ENCODE peak calls at places on chromosomes 11 and 22, in seven cellular contexts. Z is bronchial epithelial cell, N is DMS 273 treated with DMSO at 0.1 percent for 48 hours, C is aorta, G is Right ventricle myocardium superior, J is NCI-H187, Q is NCI-H1105 treated with DMSO at 0.1 percent for 48 hours. T is an unnamed sample.

GRCh38 chr11:64923151-64923661 is 1.3 kb upstream of the PPP2R5B start:
- DNase-seq in J (no peak), G (no peak), Q (no peak), C (peak; percentile 50), N (no peak), Z (no peak), T (no peak)

GRCh38 chr22:35742342-35743100 is 24.8 kb downstream of the APOL5 start:
- DNase-seq in J (no peak), Q (no peak), C (no peak), N (no peak), Z (peak; percentile 62), G (no peak), T (no peak)

GRCh38 chr11:65421204-65422103 is 1.1 kb upstream of the NEAT1 start:
- DNase-seq in G (peak; percentile 94), N (peak; percentile 90), Z (peak; percentile 99), C (peak; percentile 97), Q (peak; percentile 85), J (peak; percentile 73), T (peak; percentile 95)

GRCh38 chr11:45654741-45655283 is 10.6 kb downstream of the CHST1 start:
- DNase-seq in Q (no peak), C (peak; percentile 21), G (no peak), N (no peak), Z (no peak), J (no peak), T (no peak)

GRCh38 chr11:1458340-1459218 is 28.0 kb downstream of the MOB2 start:
- DNase-seq in N (no peak), Z (peak; percentile 16), C (peak; percentile 72), Q (peak; percentile 80), J (peak; percentile 56), G (peak; percentile 75), T (no peak)

GRCh38 chr11:3095712-3096361 is 38.6 kb upstream of the CARS1 start:
- DNase-seq in G (peak; percentile 53), Q (no peak), Z (peak; percentile 70), C (peak; percentile 55), N (no peak), J (no peak), T (peak; percentile 32)

GRCh38 chr22:50581950-50582561 is 593 bp downstream of the CHKB start:
- DNase-seq in J (no peak), N (no peak), Z (peak; percentile 12), Q (peak; percentile 57), C (no peak), G (no peak), T (peak; percentile 78)

GRCh38 chr22:23070418-23071162 is at the start of gene GNAZ:
- DNase-seq in Z (no peak), J (no peak), C (peak; percentile 47), N (no peak), Q (peak; percentile 31), G (peak; percentile 45), T (peak; percentile 60)

GRCh38 chr22:36453266-36453607 is 28.2 kb downstream of the TXN2 start:
- DNase-seq in C (no peak), Q (no peak), J (no peak), Z (no peak), N (no peak), G (no peak), T (no peak)